ENCODE peak calls at places on chromosomes 3 and 15, in six cellular contexts. J is GM23338, O is left cardiac atrium, L is Panc1, I is SW480, N is NCI-H2171. X is an unnamed sample.

GRCh38 chr15:78007965-78008886 is 69.3 kb downstream of the TBC1D2B start:
- DNase-seq in J (no peak), O (peak; percentile 86), L (no peak), I (no peak), N (no peak), X (no peak)

GRCh38 chr3:126364731-126365301 is 7.6 kb upstream of the KLF15 start:
- DNase-seq in J (no peak), O (no peak), L (no peak), I (no peak), N (no peak), X (no peak)

GRCh38 chr15:100628746-100629145 is 26.4 kb downstream of the ASB7 start:
- DNase-seq in J (no peak), O (no peak), L (no peak), I (no peak), N (no peak), X (no peak)

GRCh38 chr3:64191822-64192221 is 33.4 kb downstream of the PRICKLE2 start:
- DNase-seq in J (no peak), O (no peak), L (no peak), I (no peak), N (no peak), X (no peak)

GRCh38 chr3:178623666-178624255 is 87.5 kb downstream of the KCNMB2 start:
- DNase-seq in J (no peak), O (no peak), L (no peak), I (no peak), N (peak; percentile 13), X (no peak)

GRCh38 chr3:186461141-186461540 is 83.0 kb downstream of the CRYGS start:
- DNase-seq in J (no peak), O (no peak), L (no peak), I (peak; percentile 32), N (no peak), X (no peak)

GRCh38 chr3:8607285-8608040 is 37.1 kb downstream of the SSUH2 start:
- DNase-seq in J (peak; percentile 51), O (peak; percentile 73), L (no peak), I (no peak), N (no peak), X (peak; percentile 33)

GRCh38 chr3:193780810-193781472 is 187.9 kb downstream of the OPA1 start:
- DNase-seq in J (peak; percentile 91), O (peak; percentile 82), L (no peak), I (peak; percentile 76), N (peak; percentile 26), X (peak; percentile 74)

GRCh38 chr3:194298331-194299227 is 52.5 kb downstream of the CPN2 start:
- DNase-seq in J (no peak), O (peak; percentile 21), L (no peak), I (peak; percentile 57), N (no peak), X (no peak)

X was measured in small intestine.